ENCODE peak calls at places on chromosomes 4 and X, in five cellular contexts. Q is WERI-Rb-1, A is testis, T is right lobe of liver, U is progenitor cell of endocrine pancreas. S is an unnamed sample.

GRCh38 chrX:118679290-118679689 is 48.1 kb upstream of the IL13RA1 start:
- DNase-seq in T (no peak), A (no peak), Q (no peak), U (no peak), S (peak; percentile 3)

GRCh38 chr4:86816463-86817107 is 32.6 kb downstream of the SLC10A6 start:
- DNase-seq in T (no peak), A (peak; percentile 34), U (no peak), Q (no peak), S (no peak)

GRCh38 chr4:182221987-182222386 is 21.2 kb upstream of the TENM3 start:
- DNase-seq in T (no peak), A (no peak), Q (no peak), U (no peak), S (no peak)

GRCh38 chrX:69323786-69324720 is 158.8 kb upstream of the PJA1 start:
- DNase-seq in A (no peak), T (no peak), U (no peak), Q (peak; percentile 71), S (no peak)

GRCh38 chr4:133147922-133148689 is 988 bp upstream of the PCDH10 start:
- DNase-seq in T (no peak), A (peak; percentile 48), U (no peak), Q (peak; percentile 65), S (peak; percentile 52)

GRCh38 chrX:46653482-46653881 is 79.9 kb downstream of the CHST7 start:
- DNase-seq in A (no peak), T (peak; percentile 24), Q (peak; percentile 30), U (no peak), S (peak; percentile 34)

GRCh38 chr4:106186201-106186600 is 129.8 kb downstream of the TBCK start:
- DNase-seq in U (no peak), A (no peak), Q (no peak), T (no peak), S (no peak)

GRCh38 chr4:186201535-186202230 is 10.3 kb downstream of the CYP4V2 start:
- DNase-seq in Q (peak; percentile 56), T (peak; percentile 62), A (peak; percentile 33), U (peak; percentile 25), S (peak; percentile 46)

GRCh38 chr4:15665738-15666365 is 10.7 kb upstream of the FBXL5 start:
- DNase-seq in A (no peak), T (no peak), Q (no peak), U (no peak), S (no peak)

GRCh38 chr4:130257271-130257670 is 1161.3 kb downstream of the C4orf33 start:
- DNase-seq in U (no peak), T (no peak), Q (no peak), A (no peak), S (no peak)

GRCh38 chr4:15244354-15244753 is 183.5 kb upstream of the C1QTNF7 start:
- DNase-seq in U (no peak), Q (no peak), T (no peak), A (no peak), S (no peak)

GRCh38 chr4:8374851-8375649 is 65.5 kb downstream of the ACOX3 start:
- DNase-seq in Q (no peak), A (no peak), T (no peak), U (no peak), S (no peak)

GRCh38 chr4:26298198-26298950 is 22.4 kb upstream of the RBPJ start:
- DNase-seq in T (no peak), U (no peak), A (no peak), Q (no peak), S (no peak)

GRCh38 chr4:54959656-54960055 is 165.7 kb downstream of the KDR start:
- DNase-seq in T (no peak), A (no peak), Q (no peak), U (no peak), S (no peak)

GRCh38 chr4:54967289-54967688 is 158.1 kb downstream of the KDR start:
- DNase-seq in T (no peak), Q (no peak), A (no peak), U (no peak), S (no peak)

GRCh38 chr4:54958236-54958635 is 167.2 kb downstream of the KDR start:
- DNase-seq in Q (no peak), U (no peak), A (no peak), T (no peak), S (no peak)

DNA sequence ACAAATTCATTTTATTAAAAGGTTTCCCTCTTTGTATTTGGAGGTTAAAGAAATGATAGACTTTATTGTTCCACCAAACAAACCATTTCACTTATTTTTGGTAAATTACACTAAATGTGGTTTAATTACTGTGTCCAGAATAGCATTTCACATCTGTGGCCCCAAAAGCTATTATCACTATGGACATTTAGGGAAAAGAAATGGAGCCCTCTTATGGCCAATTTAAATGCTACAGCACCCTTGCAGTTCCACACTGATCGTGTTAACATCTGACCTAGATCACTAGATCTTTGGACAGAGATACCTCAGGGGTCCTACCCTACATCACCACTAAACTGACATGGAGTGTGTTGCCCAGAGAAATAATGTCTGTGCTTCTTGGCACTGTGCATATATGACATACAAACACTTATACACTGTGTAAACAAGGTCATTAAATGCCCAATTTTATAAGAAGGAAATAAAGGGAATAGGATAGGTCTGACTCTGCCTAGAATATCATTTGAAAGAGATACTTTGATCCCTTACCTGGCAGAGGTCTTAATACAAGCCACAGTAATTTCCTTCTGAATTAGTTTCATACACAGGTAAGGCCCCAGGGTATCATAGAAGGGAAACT is 163.9 kb downstream of the KDR start:
- DNase-seq in T (no peak), A (no peak), U (no peak), Q (no peak), S (peak; percentile 20)
- TF ChIP-seq CTCF in T (peak; percentile 37), A (peak; percentile 37), U (peak; percentile 68), Q (peak; percentile 32), S (peak; percentile 49)

DNA sequence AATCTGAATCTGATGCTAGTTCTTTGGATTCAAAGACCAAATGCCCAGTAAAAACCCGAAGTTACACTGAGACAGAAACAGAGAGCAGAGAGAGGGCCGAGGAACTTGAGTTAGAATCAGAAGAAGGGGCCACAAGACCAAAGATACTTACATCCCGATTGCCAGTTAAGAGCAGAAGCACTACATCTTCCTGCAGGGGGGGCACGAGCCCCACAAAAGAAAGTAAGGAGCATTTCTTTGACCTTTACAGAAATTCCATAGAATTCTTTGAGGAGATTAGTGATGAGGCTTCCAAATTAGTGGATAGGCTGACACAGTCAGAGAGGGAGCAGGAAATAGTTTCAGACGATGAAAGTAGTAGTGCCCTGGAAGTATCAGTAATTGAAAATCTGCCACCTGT is 309.3 kb downstream of the ANK2 start:
- DNase-seq in A (no peak), U (no peak), Q (no peak), T (no peak), S (no peak)
- TF ChIP-seq CTCF in A (no peak), U (no peak), Q (no peak), T (no peak), S (no peak)

GRCh38 chrX:134294548-134294947 is 57.6 kb downstream of the CCDC160 start:
- DNase-seq in Q (no peak), U (no peak), A (no peak), T (no peak), S (no peak)
- TF ChIP-seq CTCF in Q (no peak), U (peak; percentile 36), A (no peak), T (no peak), S (no peak)

GRCh38 chrX:44747317-44747716 is 96.5 kb upstream of the DUSP21 start:
- DNase-seq in A (no peak), U (no peak), T (no peak), Q (no peak), S (no peak)
- TF ChIP-seq CTCF in A (no peak), U (no peak), T (no peak), Q (no peak), S (no peak)

GRCh38 chr4:41575665-41576064 is 37.7 kb downstream of the LIMCH1 start:
- DNase-seq in A (no peak), T (no peak), Q (no peak), U (no peak), S (no peak)
- TF ChIP-seq CTCF in A (peak; percentile 11), T (no peak), Q (no peak), U (no peak), S (no peak)

GRCh38 chr4:175443547-175443946 is 368.5 kb downstream of the GPM6A start:
- DNase-seq in Q (no peak), A (no peak), T (no peak), U (no peak), S (no peak)
- TF ChIP-seq CTCF in Q (peak; percentile 19), A (no peak), T (no peak), U (no peak), S (no peak)

S was measured in endothelial cell.